ENCODE peak calls at places on chromosomes 3 and 15, in four cellular contexts. K is thoracic aorta, N is iris pigment epithelial cell, E is astrocyte. P is an unnamed sample.

GRCh38 chr3:12288466-12289129 is at the start of gene PPARG:
- DNase-seq in E (no peak), K (no peak), N (peak; percentile 44), P (no peak)

GRCh38 chr15:98647026-98647773 is 1.1 kb upstream of the IGF1R start:
- DNase-seq in N (peak; percentile 62), K (no peak), E (peak; percentile 54), P (peak; percentile 84)

GRCh38 chr3:131083190-131083863 is 56.6 kb downstream of the NEK11 start:
- DNase-seq in N (no peak), E (no peak), K (no peak), P (peak; percentile 94)

GRCh38 chr3:131795382-131796085 is 239.3 kb downstream of the CPNE4 start:
- DNase-seq in E (peak; percentile 82), K (no peak), N (peak; percentile 50), P (no peak)

GRCh38 chr3:120153294-120153693 is 59.0 kb upstream of the GSK3B start:
- DNase-seq in K (no peak), E (peak; percentile 77), N (peak; percentile 85), P (no peak)

GRCh38 chr3:197050511-197050910 is 20.9 kb upstream of the MELTF start:
- DNase-seq in E (no peak), N (no peak), K (no peak), P (no peak)

GRCh38 chr15:80012060-80012726 is 41.2 kb upstream of the BCL2A1 start:
- DNase-seq in N (no peak), K (no peak), E (no peak), P (no peak)

GRCh38 chr15:97708252-97708651 is 252.3 kb upstream of the ARRDC4 start:
- DNase-seq in E (no peak), N (no peak), K (no peak), P (no peak)

GRCh38 chr3:99128740-99129505 is 227.4 kb upstream of the DCBLD2 start:
- DNase-seq in K (peak; percentile 11), E (peak; percentile 99), N (peak; percentile 99), P (no peak)

GRCh38 chr3:128882709-128883108 is 3.3 kb downstream of the ACAD9 start:
- DNase-seq in K (no peak), E (no peak), N (no peak), P (no peak)

GRCh38 chr3:50632450-50632849 is 15.5 kb downstream of the MAPKAPK3 start:
- DNase-seq in N (no peak), K (no peak), E (no peak), P (no peak)

GRCh38 chr3:35829499-35829898 is 190.2 kb downstream of the ARPP21 start:
- DNase-seq in K (no peak), N (peak; percentile 34), E (peak; percentile 5), P (no peak)

GRCh38 chr15:98876461-98877369 is 130.9 kb downstream of the PGPEP1L start:
- DNase-seq in N (no peak), K (no peak), E (peak; percentile 66), P (no peak)

GRCh38 chr15:101127503-101128076 is 124.3 kb downstream of the CHSY1 start:
- DNase-seq in N (peak; percentile 97), K (peak; percentile 63), E (peak; percentile 98), P (peak; percentile 40)

GRCh38 chr3:156548041-156548687 is 6.8 kb downstream of the SSR3 start:
- DNase-seq in N (peak; percentile 34), K (no peak), E (no peak), P (no peak)

GRCh38 chr3:128895843-128896365 is 16.5 kb downstream of the ACAD9 start:
- DNase-seq in K (no peak), E (no peak), N (no peak), P (no peak)

GRCh38 chr3:121961283-121961682 is 60.8 kb downstream of the ILDR1 start:
- DNase-seq in K (no peak), E (no peak), N (no peak), P (no peak)

GRCh38 chr3:15903164-15903563 is 105.4 kb upstream of the ANKRD28 start:
- DNase-seq in K (peak; percentile 68), E (no peak), N (no peak), P (peak; percentile 22)

GRCh38 chr3:57852896-57853295 is 96.8 kb downstream of the SLMAP start:
- DNase-seq in N (peak; percentile 48), K (no peak), E (peak; percentile 24), P (no peak)

GRCh38 chr3:89184596-89184995 is 77.2 kb downstream of the EPHA3 start:
- DNase-seq in E (peak; percentile 3), N (no peak), K (no peak), P (no peak)

GRCh38 chr3:45496550-45496949 is 98.0 kb upstream of the LIMD1 start:
- DNase-seq in E (no peak), K (no peak), N (no peak), P (no peak)

GRCh38 chr3:143928541-143929255 is 42.9 kb upstream of the DIPK2A start:
- DNase-seq in K (no peak), N (no peak), E (no peak), P (no peak)

GRCh38 chr3:197833930-197834715 is 43.1 kb downstream of the LRCH3 start:
- DNase-seq in N (no peak), K (no peak), E (no peak), P (no peak)

GRCh38 chr3:126523745-126524428 is at the start of gene CHST13:
- DNase-seq in E (peak; percentile 39), N (peak; percentile 56), K (no peak), P (no peak)

GRCh38 chr15:40445411-40446055 is 4.8 kb downstream of the BAHD1 start:
- DNase-seq in K (no peak), E (peak; percentile 62), N (peak; percentile 53), P (no peak)

GRCh38 chr3:142597898-142598297 is 1.7 kb downstream of the PLS1 start:
- DNase-seq in K (no peak), E (no peak), N (no peak), P (no peak)

GRCh38 chr3:145721815-145722214 is 439.2 kb downstream of the PLOD2 start:
- DNase-seq in N (no peak), K (no peak), E (no peak), P (no peak)

P was measured in midbrain.